ENCODE peak calls at places on chromosomes 4 and X, in five cellular contexts. L is H9, B is IMR-90, V is mesenchymal stem cell, A is mesendoderm. Y is an unnamed sample.

GRCh38 chrX:153924149-153924861 is 1.8 kb downstream of the ARHGAP4 start:
- DNase-seq in L (no peak), B (peak; percentile 44), A (peak; percentile 69), V (peak; percentile 61), Y (no peak)

GRCh38 chrX:130726661-130727060 is 176.3 kb downstream of the ENOX2 start:
- DNase-seq in B (peak; percentile 49), L (no peak), A (no peak), V (peak; percentile 46), Y (no peak)

GRCh38 chrX:153921511-153922285 is 4.4 kb downstream of the ARHGAP4 start:
- DNase-seq in B (no peak), A (no peak), V (no peak), L (no peak), Y (no peak)

GRCh38 chr4:42547805-42548204 is 109.1 kb downstream of the ATP8A1 start:
- DNase-seq in L (no peak), V (no peak), A (peak; percentile 18), B (no peak), Y (no peak)

GRCh38 chrX:30957753-30958152 is 68.7 kb upstream of the TAB3 start:
- DNase-seq in B (peak; percentile 1), V (peak; percentile 46), A (peak; percentile 61), L (no peak), Y (no peak)

GRCh38 chrX:74009041-74009440 is 294.9 kb upstream of the ZCCHC13 start:
- DNase-seq in L (no peak), V (peak; percentile 40), A (no peak), B (peak; percentile 49), Y (no peak)

GRCh38 chr4:1763550-1764080 is 29.5 kb upstream of the FGFR3 start:
- DNase-seq in V (peak; percentile 55), B (peak; percentile 22), L (no peak), A (no peak), Y (no peak)

GRCh38 chr4:5866841-5867782 is 25.8 kb downstream of the CRMP1 start:
- DNase-seq in B (no peak), V (no peak), L (no peak), A (no peak), Y (no peak)

GRCh38 chr4:180028682-180029081 is 2214.5 kb upstream of the TENM3 start:
- DNase-seq in V (peak; percentile 57), A (peak; percentile 75), B (peak; percentile 55), L (peak; percentile 63), Y (peak; percentile 38)

GRCh38 chr4:10622728-10623127 is 61.8 kb downstream of the CLNK start:
- DNase-seq in A (peak; percentile 70), B (no peak), L (no peak), V (no peak), Y (no peak)

GRCh38 chrX:100829730-100830129 is 9.5 kb downstream of the CSTF2 start:
- DNase-seq in V (peak; percentile 43), A (no peak), B (peak; percentile 77), L (no peak), Y (no peak)

GRCh38 chr4:105625214-105625613 is 72.8 kb downstream of the ARHGEF38 start:
- DNase-seq in L (no peak), V (no peak), B (no peak), A (no peak), Y (no peak)

GRCh38 chrX:29813174-29813573 is 402.2 kb upstream of the MAGEB2 start:
- DNase-seq in B (no peak), A (peak; percentile 0), L (no peak), V (no peak), Y (no peak)

GRCh38 chr4:75653845-75654503 is 19.2 kb downstream of the G3BP2 start:
- DNase-seq in A (peak; percentile 84), B (peak; percentile 55), L (no peak), V (peak; percentile 53), Y (no peak)

GRCh38 chr4:142719854-142720541 is 126.1 kb downstream of the INPP4B start:
- DNase-seq in B (peak; percentile 21), L (no peak), V (peak; percentile 9), A (peak; percentile 5), Y (no peak)

GRCh38 chr4:61214680-61215079 is 14.6 kb downstream of the ADGRL3 start:
- DNase-seq in A (no peak), V (no peak), B (no peak), L (no peak), Y (no peak)

GRCh38 chrX:121036951-121037350 is 10.5 kb upstream of the GLUD2 start:
- DNase-seq in V (no peak), A (no peak), L (no peak), B (no peak), Y (no peak)

GRCh38 chr4:26281876-26282275 is 38.9 kb upstream of the RBPJ start:
- DNase-seq in V (peak; percentile 74), A (no peak), L (no peak), B (peak; percentile 83), Y (no peak)

GRCh38 chr4:107255596-107255995 is 219.5 kb upstream of the DKK2 start:
- DNase-seq in A (no peak), L (no peak), B (no peak), V (peak; percentile 27), Y (no peak)

GRCh38 chr4:1505511-1506451 is 99.5 kb upstream of the NKX1-1 start:
- DNase-seq in L (peak; percentile 20), A (no peak), B (no peak), V (no peak), Y (no peak)

GRCh38 chrX:30283456-30284200 is 25.6 kb downstream of the NR0B1 start:
- DNase-seq in B (peak; percentile 93), L (no peak), V (peak; percentile 94), A (peak; percentile 64), Y (no peak)

GRCh38 chr4:48596336-48596735 is 106.3 kb downstream of the ZAR1 start:
- DNase-seq in B (no peak), L (no peak), V (no peak), A (no peak), Y (no peak)

GRCh38 chrX:38313190-38313589 is 14.1 kb downstream of the RPGR start:
- DNase-seq in L (no peak), B (peak; percentile 55), V (peak; percentile 12), A (no peak), Y (no peak)

GRCh38 chrX:38318196-38318595 is 9.1 kb downstream of the RPGR start:
- DNase-seq in B (no peak), V (no peak), L (no peak), A (no peak), Y (no peak)

GRCh38 chrX:38320819-38321218 is 6.5 kb downstream of the RPGR start:
- DNase-seq in V (no peak), A (no peak), L (no peak), B (no peak), Y (no peak)

GRCh38 chrX:38315186-38315585 is 12.1 kb downstream of the RPGR start:
- DNase-seq in B (no peak), A (no peak), L (no peak), V (no peak), Y (no peak)

DNA sequence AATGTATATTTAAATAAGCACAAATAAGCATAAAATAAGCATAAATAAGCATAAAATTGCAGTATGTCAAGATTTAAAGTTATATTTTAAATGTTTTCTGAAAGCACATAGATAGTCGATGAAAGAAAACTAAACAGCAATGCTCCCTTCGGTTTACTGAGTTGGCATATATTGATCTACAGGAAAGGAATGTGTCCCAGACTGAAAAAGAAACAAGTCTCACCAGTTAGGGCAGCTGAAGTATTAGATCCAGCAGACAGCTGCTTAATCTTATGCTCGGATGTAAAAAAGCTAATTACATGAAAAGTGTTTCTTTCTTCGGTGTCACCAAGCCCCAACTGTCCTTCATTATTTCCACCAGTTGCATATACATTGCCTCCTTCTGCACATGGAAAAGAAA is 8.7 kb downstream of the RPGR start:
- DNase-seq in A (no peak), L (no peak), B (no peak), V (no peak), Y (no peak)
- H3K4me1 ChIP-seq in A (no peaks in the 10 kb centered on the region), L (no peaks in the 10 kb centered on the region), B (no peaks in the 10 kb centered on the region), V (no peaks in the 10 kb centered on the region), Y (no peaks in the 10 kb centered on the region)

GRCh38 chr4:84366932-84367331 is 132.2 kb downstream of the NKX6-1 start:
- DNase-seq in V (no peak), A (no peak), L (no peak), B (no peak), Y (peak; percentile 70)

GRCh38 chr4:84366111-84366510 is 133.0 kb downstream of the NKX6-1 start:
- DNase-seq in B (no peak), L (no peak), A (no peak), V (no peak), Y (no peak)

DNA sequence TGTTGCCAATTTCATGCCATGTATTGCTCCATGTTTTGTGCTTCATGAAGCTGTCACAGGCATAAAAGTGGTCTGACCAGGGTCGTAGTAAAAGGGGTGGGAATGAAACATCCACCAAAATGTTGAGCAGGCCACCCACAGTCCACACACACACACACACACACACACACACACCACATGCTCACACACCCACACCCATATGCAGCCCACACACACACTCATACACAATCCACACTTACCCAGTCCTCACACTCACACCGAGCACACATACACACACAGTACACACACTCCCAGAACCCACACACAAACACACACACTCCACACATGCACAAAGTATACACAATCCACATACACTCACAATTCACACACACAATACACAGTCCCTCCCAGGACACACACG is 135.8 kb downstream of the NKX6-1 start:
- DNase-seq in V (no peak), L (no peak), B (no peak), A (no peak), Y (no peak)
- H3K23ac ChIP-seq in V (no peak overlapping the region), L (no peak overlapping the region), B (no peak overlapping the region), A (no peak overlapping the region), Y (no peak overlapping the region)

GRCh38 chr4:176779421-176779820 is 13.3 kb downstream of the VEGFC start:
- DNase-seq in A (no peak), B (no peak), L (no peak), V (no peak), Y (no peak)

GRCh38 chr4:176780995-176781738 is 11.6 kb downstream of the VEGFC start:
- DNase-seq in L (no peak), V (no peak), B (no peak), A (no peak), Y (no peak)

GRCh38 chr4:176775326-176775725 is 17.4 kb downstream of the VEGFC start:
- DNase-seq in B (no peak), L (no peak), A (no peak), V (no peak), Y (no peak)

GRCh38 chr4:176778491-176778890 is 14.2 kb downstream of the VEGFC start:
- DNase-seq in V (peak; percentile 70), B (peak; percentile 83), A (no peak), L (no peak), Y (no peak)

DNA sequence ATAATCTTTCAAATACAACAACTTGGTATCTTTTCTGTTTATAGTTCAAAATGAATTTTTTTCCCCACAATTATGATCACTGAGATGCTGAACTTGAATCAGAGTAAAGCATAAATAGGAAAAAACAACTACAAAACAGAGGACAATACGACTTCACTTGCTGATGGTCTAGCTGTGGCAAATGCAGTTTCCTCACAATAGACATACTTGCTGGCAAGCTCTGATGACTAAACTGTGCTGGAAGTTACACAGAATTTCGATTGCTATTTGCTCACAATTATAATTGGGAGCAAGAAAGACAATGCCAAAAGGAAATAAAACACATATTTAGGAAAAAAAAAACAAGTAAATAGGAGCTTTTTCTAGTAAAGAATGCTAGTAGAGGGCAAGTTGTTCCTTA is 14.7 kb downstream of the VEGFC start:
- DNase-seq in A (no peak), V (peak; percentile 73), L (no peak), B (peak; percentile 79), Y (no peak)
- H3K4me1 ChIP-seq in A (no peaks in the 10 kb centered on the region), V (peaks cover 6% of the 10 kb centered on the region), L (no peaks in the 10 kb centered on the region), B (peaks cover 12% of the 10 kb centered on the region), Y (no peaks in the 10 kb centered on the region)

DNA sequence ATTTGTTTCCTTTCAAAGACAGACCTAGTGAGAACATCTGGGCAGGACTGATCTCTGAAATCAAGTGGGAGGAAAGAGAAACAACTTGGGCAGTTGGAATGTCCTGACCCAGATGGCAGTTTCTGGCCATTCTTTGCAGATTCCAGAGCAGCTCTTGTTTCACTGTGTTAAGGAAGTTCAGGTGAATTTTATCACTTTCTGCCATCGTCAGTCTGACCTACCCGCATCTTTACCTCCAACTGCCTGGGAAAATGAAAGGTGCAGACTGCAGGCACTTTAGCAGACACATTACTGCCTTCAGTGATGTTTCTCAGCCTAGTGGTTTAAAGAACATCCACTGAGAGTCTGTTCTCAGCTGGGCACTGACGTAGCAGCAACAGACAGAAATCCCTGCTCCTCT is 216.2 kb downstream of the CEP135 start:
- DNase-seq in L (no peak), A (no peak), V (no peak), B (no peak), Y (no peak)
- H3K23ac ChIP-seq in L (no peak overlapping the region), A (no peak overlapping the region), V (no peak overlapping the region), B (no peak overlapping the region), Y (no peak overlapping the region)